ENCODE peak calls at places on chromosome 18, in five cellular contexts. One of them, this sample, is unnamed.
A peak's percentile ranks its signal among the peaks of the same experiment; 100 is the strongest.

GRCh38 chr18:50898908-50899307 is 20.0 kb downstream of the ME2 start:
- DNase-seq in AML-193: no peak
- DNase-seq in colonic mucosa: no peak
- DNase-seq in GM04504: no peak
- DNase-seq in Caki2: no peak
- DNase-seq in this sample: no peak

GRCh38 chr18:58687871-58688308 is 16.6 kb downstream of the MALT1 start:
- DNase-seq in AML-193: no peak
- DNase-seq in colonic mucosa: no peak
- DNase-seq in GM04504: no peak
- DNase-seq in Caki2: no peak
- DNase-seq in this sample: no peak

GRCh38 chr18:57466307-57466706 is 31.1 kb downstream of the ONECUT2 start:
- DNase-seq in AML-193: no peak
- DNase-seq in colonic mucosa: no peak
- DNase-seq in GM04504: no peak
- DNase-seq in Caki2: no peak
- DNase-seq in this sample: no peak

GRCh38 chr18:35158728-35159443 is 81.9 kb upstream of the ZNF397 start:
- DNase-seq in AML-193: peak; percentile 80
- DNase-seq in colonic mucosa: no peak
- DNase-seq in GM04504: no peak
- DNase-seq in Caki2: no peak
- DNase-seq in this sample: no peak

GRCh38 chr18:78977627-78978271 is 1.9 kb upstream of the SALL3 start:
- DNase-seq in AML-193: no peak
- DNase-seq in colonic mucosa: no peak
- DNase-seq in GM04504: no peak
- DNase-seq in Caki2: no peak
- DNase-seq in this sample: no peak

GRCh38 chr18:48023334-48024008 is 93.0 kb upstream of the SMAD2 start:
- DNase-seq in AML-193: peak; percentile 34
- DNase-seq in colonic mucosa: peak; percentile 62
- DNase-seq in GM04504: no peak
- DNase-seq in Caki2: peak; percentile 87
- DNase-seq in this sample: peak; percentile 50

GRCh38 chr18:45254683-45255082 is 360.6 kb upstream of the SLC14A2 start:
- DNase-seq in AML-193: no peak
- DNase-seq in colonic mucosa: no peak
- DNase-seq in GM04504: peak; percentile 55
- DNase-seq in Caki2: no peak
- DNase-seq in this sample: no peak

GRCh38 chr18:21389283-21389682 is 147.3 kb downstream of the GREB1L start:
- DNase-seq in AML-193: no peak
- DNase-seq in colonic mucosa: no peak
- DNase-seq in GM04504: no peak
- DNase-seq in Caki2: no peak
- DNase-seq in this sample: no peak

GRCh38 chr18:65955747-65956146 is 204.9 kb downstream of the CDH7 start:
- DNase-seq in AML-193: no peak
- DNase-seq in colonic mucosa: no peak
- DNase-seq in GM04504: no peak
- DNase-seq in Caki2: no peak
- DNase-seq in this sample: no peak

GRCh38 chr18:67456691-67457090 is 59.8 kb downstream of the DSEL start:
- DNase-seq in AML-193: no peak
- DNase-seq in colonic mucosa: no peak
- DNase-seq in GM04504: no peak
- DNase-seq in Caki2: no peak
- DNase-seq in this sample: no peak

GRCh38 chr18:62437520-62438329 is 85.1 kb upstream of the ZCCHC2 start:
- DNase-seq in AML-193: no peak
- DNase-seq in colonic mucosa: no peak
- DNase-seq in GM04504: no peak
- DNase-seq in Caki2: no peak
- DNase-seq in this sample: no peak

GRCh38 chr18:22279741-22280452 is 110.5 kb downstream of the GATA6 start:
- DNase-seq in AML-193: no peak
- DNase-seq in colonic mucosa: no peak
- DNase-seq in GM04504: peak; percentile 43
- DNase-seq in Caki2: no peak
- DNase-seq in this sample: no peak

GRCh38 chr18:24271381-24272331 is 126.0 kb downstream of the OSBPL1A start:
- DNase-seq in AML-193: no peak
- DNase-seq in colonic mucosa: peak; percentile 69
- DNase-seq in GM04504: peak; percentile 42
- DNase-seq in Caki2: peak; percentile 82
- DNase-seq in this sample: peak; percentile 91

GRCh38 chr18:34342960-34343359 is 118.2 kb upstream of the NOL4 start:
- DNase-seq in AML-193: no peak
- DNase-seq in colonic mucosa: no peak
- DNase-seq in GM04504: peak; percentile 3
- DNase-seq in Caki2: no peak
- DNase-seq in this sample: no peak

GRCh38 chr18:34493099-34493544 is 217.0 kb upstream of the DTNA start:
- DNase-seq in AML-193: no peak
- DNase-seq in colonic mucosa: peak; percentile 43
- DNase-seq in GM04504: peak; percentile 17
- DNase-seq in Caki2: peak; percentile 59
- DNase-seq in this sample: peak; percentile 84

GRCh38 chr18:59085797-59086196 is 53.9 kb upstream of the SEC11C start:
- DNase-seq in AML-193: no peak
- DNase-seq in colonic mucosa: no peak
- DNase-seq in GM04504: peak; percentile 34
- DNase-seq in Caki2: no peak
- DNase-seq in this sample: no peak

GRCh38 chr18:76476665-76477561 is 18.1 kb downstream of the ZNF516 start:
- DNase-seq in AML-193: peak; percentile 35
- DNase-seq in colonic mucosa: peak; percentile 50
- DNase-seq in GM04504: peak; percentile 78
- DNase-seq in Caki2: peak; percentile 66
- DNase-seq in this sample: no peak

GRCh38 chr18:39033312-39033711 is 1467.7 kb upstream of the CELF4 start:
- DNase-seq in AML-193: no peak
- DNase-seq in colonic mucosa: no peak
- DNase-seq in GM04504: no peak
- DNase-seq in Caki2: no peak
- DNase-seq in this sample: no peak